ENCODE peak calls at places on chromosome 4, in ten cellular contexts. T is IMR-90, E is fibroblast of lung, X is HEK293T, K is D341Med, C is NCI-H1092, V is Panc1, J is spleen, M is NCI-H1105 treated with DMSO at 0.1 percent for 48 hours, B is right cardiac atrium. D is an unnamed sample.

GRCh38 chr4:4606321-4606720 is 64.5 kb upstream of the STX18 start:
- DNase-seq in T (peak), E (peak), X (no peak), K (no peak), C (no peak), V (no peak), J (no peak), M (no peak), B (no peak), D (no peak)

GRCh38 chr4:89306486-89307184 is 965 bp downstream of the GPRIN3 start:
- DNase-seq in T (no peak), E (no peak), X (no peak), K (no peak), C (no peak), V (no peak), J (no peak), M (no peak), B (no peak), D (no peak)

GRCh38 chr4:30821891-30822612 is 101.9 kb downstream of the PCDH7 start:
- DNase-seq in T (peak), E (peak), X (peak), K (no peak), C (no peak), V (no peak), J (no peak), M (no peak), B (no peak), D (no peak)

GRCh38 chr4:7978489-7978888 is 38.8 kb upstream of the AFAP1 start:
- DNase-seq in T (no peak), E (no peak), X (no peak), K (no peak), C (no peak), V (no peak), J (no peak), M (peak), B (peak), D (no peak)

GRCh38 chr4:12118651-12119213 is 690.0 kb upstream of the HS3ST1 start:
- DNase-seq in T (no peak), E (peak), X (no peak), K (no peak), C (no peak), V (no peak), J (no peak), M (no peak), B (no peak), D (no peak)

GRCh38 chr4:109675843-109676242 is 27.4 kb downstream of the CASP6 start:
- DNase-seq in T (no peak), E (no peak), X (no peak), K (no peak), C (no peak), V (no peak), J (no peak), M (no peak), B (no peak), D (no peak)

GRCh38 chr4:122672091-122672490 is 51.2 kb upstream of the IL21 start:
- DNase-seq in T (no peak), E (no peak), X (no peak), K (no peak), C (no peak), V (no peak), J (no peak), M (no peak), B (no peak), D (no peak)

GRCh38 chr4:127708985-127709384 is 21.2 kb upstream of the SLC25A31 start:
- DNase-seq in T (peak), E (peak), X (no peak), K (no peak), C (no peak), V (no peak), J (no peak), M (peak), B (no peak), D (no peak)

GRCh38 chr4:77619408-77619807 is 13.8 kb downstream of the CXCL13 start:
- DNase-seq in T (no peak), E (no peak), X (no peak), K (no peak), C (no peak), V (no peak), J (no peak), M (no peak), B (no peak), D (no peak)

GRCh38 chr4:6689506-6689960 is 4.1 kb upstream of the S100P start:
- DNase-seq in T (no peak), E (no peak), X (no peak), K (no peak), C (no peak), V (no peak), J (no peak), M (no peak), B (no peak), D (no peak)

GRCh38 chr4:97774347-97774989 is 368.8 kb downstream of the STPG2 start:
- DNase-seq in T (no peak), E (no peak), X (no peak), K (no peak), C (no peak), V (no peak), J (no peak), M (no peak), B (no peak), D (no peak)

GRCh38 chr4:55736605-55737183 is 82.9 kb upstream of the EXOC1L start:
- DNase-seq in T (peak), E (peak), X (no peak), K (no peak), C (no peak), V (no peak), J (no peak), M (no peak), B (no peak), D (no peak)

GRCh38 chr4:8331567-8331955 is 62.0 kb downstream of the HTRA3 start:
- DNase-seq in T (no peak), E (no peak), X (no peak), K (no peak), C (no peak), V (no peak), J (peak), M (no peak), B (peak), D (no peak)

GRCh38 chr4:104166749-104167148 is 327.9 kb downstream of the CXXC4 start:
- DNase-seq in T (no peak), E (no peak), X (no peak), K (no peak), C (no peak), V (no peak), J (no peak), M (no peak), B (no peak), D (no peak)

GRCh38 chr4:141028024-141028529 is 105.2 kb downstream of the RNF150 start:
- DNase-seq in T (peak), E (peak), X (no peak), K (no peak), C (peak), V (no peak), J (no peak), M (peak), B (no peak), D (no peak)

GRCh38 chr4:135007400-135007799 is 805.8 kb upstream of the PABPC4L start:
- DNase-seq in T (no peak), E (no peak), X (no peak), K (no peak), C (no peak), V (no peak), J (no peak), M (no peak), B (no peak), D (no peak)

GRCh38 chr4:168521736-168522135 is 24.9 kb downstream of the PALLD start:
- DNase-seq in T (no peak), E (no peak), X (no peak), K (no peak), C (no peak), V (no peak), J (no peak), M (no peak), B (no peak), D (no peak)

GRCh38 chr4:126757219-126757618 is 875.5 kb upstream of the INTU start:
- DNase-seq in T (peak), E (no peak), X (no peak), K (no peak), C (no peak), V (no peak), J (no peak), M (no peak), B (no peak), D (no peak)

GRCh38 chr4:150229538-150229937 is 151.3 kb downstream of the DCLK2 start:
- DNase-seq in T (peak), E (peak), X (no peak), K (no peak), C (no peak), V (no peak), J (no peak), M (no peak), B (no peak), D (no peak)

GRCh38 chr4:118772149-118773081 is 63.5 kb downstream of the SEC24D start:
- DNase-seq in T (peak), E (peak), X (peak), K (peak), C (peak), V (peak), J (no peak), M (peak), B (no peak), D (no peak)

GRCh38 chr4:80967346-80967745 is 63.2 kb upstream of the BMP3 start:
- DNase-seq in T (no peak), E (no peak), X (no peak), K (no peak), C (no peak), V (no peak), J (no peak), M (no peak), B (no peak), D (no peak)

GRCh38 chr4:89119166-89119565 is 7.8 kb downstream of the TIGD2 start:
- DNase-seq in T (peak), E (peak), X (no peak), K (no peak), C (no peak), V (no peak), J (no peak), M (no peak), B (no peak), D (no peak)

GRCh38 chr4:163693776-163694175 is 199.3 kb downstream of the TMA16 start:
- DNase-seq in T (peak), E (peak), X (no peak), K (no peak), C (no peak), V (no peak), J (no peak), M (no peak), B (no peak), D (no peak)

GRCh38 chr4:55784747-55785146 is 34.8 kb upstream of the EXOC1L start:
- DNase-seq in T (no peak), E (no peak), X (no peak), K (no peak), C (no peak), V (no peak), J (no peak), M (no peak), B (no peak), D (no peak)

GRCh38 chr4:89275587-89275986 is 32.0 kb downstream of the GPRIN3 start:
- DNase-seq in T (no peak), E (no peak), X (no peak), K (no peak), C (no peak), V (peak), J (no peak), M (no peak), B (no peak), D (no peak)

GRCh38 chr4:87118826-87119225 is 101.6 kb downstream of the KLHL8 start:
- DNase-seq in T (peak), E (peak), X (no peak), K (no peak), C (no peak), V (no peak), J (no peak), M (no peak), B (no peak), D (no peak)

GRCh38 chr4:149884046-149884445 is 68.4 kb upstream of the IQCM start:
- DNase-seq in T (no peak), E (peak), X (no peak), K (no peak), C (no peak), V (no peak), J (no peak), M (no peak), B (peak), D (no peak)

GRCh38 chr4:20159516-20159915 is 92.2 kb upstream of the SLIT2 start:
- DNase-seq in T (no peak), E (no peak), X (no peak), K (peak), C (no peak), V (no peak), J (no peak), M (no peak), B (no peak), D (no peak)

GRCh38 chr4:118948545-118949144 is 60.0 kb downstream of the SYNPO2 start:
- DNase-seq in T (peak), E (no peak), X (no peak), K (no peak), C (no peak), V (no peak), J (no peak), M (no peak), B (no peak), D (no peak)